ENCODE peak calls at places on chromosome 5, in five cellular contexts. E is thyroid gland, U is H1, A is testis, B is right lobe of liver. Y is an unnamed sample.

GRCh38 chr5:73387630-73388370 is 60.8 kb downstream of the FOXD1 start:
- DNase-seq in A (no peak), B (no peak), E (no peak), U (no peak), Y (no peak)

GRCh38 chr5:180169246-180170110 is 39.5 kb downstream of the RASGEF1C start:
- DNase-seq in B (no peak), A (no peak), U (no peak), E (no peak), Y (no peak)

GRCh38 chr5:102625940-102626339 is 127.1 kb upstream of the SLCO6A1 start:
- DNase-seq in E (no peak), A (no peak), U (no peak), B (no peak), Y (no peak)

GRCh38 chr5:164188733-164189148 is 683.3 kb downstream of the MAT2B start:
- DNase-seq in E (no peak), B (no peak), A (peak), U (no peak), Y (no peak)

GRCh38 chr5:139666551-139666950 is 18.4 kb downstream of the CXXC5 start:
- DNase-seq in B (no peak), E (peak), U (no peak), A (no peak), Y (no peak)

GRCh38 chr5:13477118-13477737 is 467.3 kb downstream of the DNAH5 start:
- DNase-seq in E (no peak), A (no peak), B (no peak), U (no peak), Y (no peak)

GRCh38 chr5:52800394-52801213 is 12.9 kb downstream of the ITGA1 start:
- DNase-seq in E (peak), U (no peak), B (peak), A (peak), Y (peak)

GRCh38 chr5:167899490-167899889 is 392.0 kb upstream of the WWC1 start:
- DNase-seq in B (no peak), U (no peak), E (no peak), A (no peak), Y (no peak)

GRCh38 chr5:94375801-94376200 is 242.6 kb downstream of the KIAA0825 start:
- DNase-seq in A (no peak), B (no peak), U (no peak), E (no peak), Y (no peak)

GRCh38 chr5:10452768-10453331 is 11.2 kb downstream of the ROPN1L start:
- DNase-seq in E (no peak), A (no peak), U (no peak), B (peak), Y (peak)

GRCh38 chr5:124103671-124104070 is 591.7 kb downstream of the CSNK1G3 start:
- DNase-seq in B (no peak), U (no peak), A (no peak), E (no peak), Y (no peak)

GRCh38 chr5:166907314-166907713 is 1384.1 kb upstream of the WWC1 start:
- DNase-seq in U (no peak), B (no peak), A (no peak), E (no peak), Y (no peak)

GRCh38 chr5:72178910-72179815 is 71.9 kb downstream of the MAP1B start:
- DNase-seq in A (peak), E (peak), U (no peak), B (no peak), Y (no peak)

GRCh38 chr5:90809695-90810094 is 251.1 kb downstream of the ADGRV1 start:
- DNase-seq in B (no peak), A (no peak), U (no peak), E (no peak), Y (no peak)

GRCh38 chr5:58855851-58856739 is 273.2 kb downstream of the RAB3C start:
- DNase-seq in U (no peak), B (no peak), E (no peak), A (no peak), Y (no peak)

GRCh38 chr5:96283589-96283988 is 149.5 kb downstream of the PCSK1 start:
- DNase-seq in A (no peak), B (no peak), U (no peak), E (no peak), Y (no peak)

GRCh38 chr5:155631116-155631515 is 617.6 kb downstream of the KIF4B start:
- DNase-seq in E (no peak), U (no peak), A (no peak), B (no peak), Y (no peak)

GRCh38 chr5:15794117-15794985 is 294.4 kb downstream of the FBXL7 start:
- DNase-seq in U (no peak), A (no peak), B (no peak), E (no peak), Y (no peak)

GRCh38 chr5:167759411-167759821 is 532.0 kb upstream of the WWC1 start:
- DNase-seq in B (no peak), E (no peak), U (no peak), A (no peak), Y (no peak)

GRCh38 chr5:36374275-36374862 is 72.7 kb upstream of the RANBP3L start:
- DNase-seq in B (no peak), E (no peak), A (no peak), U (no peak), Y (no peak)

GRCh38 chr5:152811985-152812384 is 406.9 kb upstream of the NMUR2 start:
- DNase-seq in B (no peak), E (no peak), U (no peak), A (peak), Y (peak)

GRCh38 chr5:73482383-73483193 is 15.7 kb upstream of the BTF3 start:
- DNase-seq in B (no peak), E (no peak), A (no peak), U (no peak), Y (peak)

GRCh38 chr5:180830253-180831138 is 27.9 kb upstream of the MGAT1 start:
- DNase-seq in B (peak), E (peak), U (no peak), A (peak), Y (no peak)

GRCh38 chr5:170254056-170254455 is 21.3 kb downstream of the C5orf58 start:
- DNase-seq in E (no peak), B (no peak), U (no peak), A (no peak), Y (no peak)

GRCh38 chr5:165209101-165209727 is 1703.8 kb downstream of the MAT2B start:
- DNase-seq in A (no peak), E (no peak), B (no peak), U (no peak), Y (peak)

GRCh38 chr5:65927497-65928340 is 1.3 kb downstream of the ERBIN start:
- DNase-seq in B (no peak), U (no peak), E (peak), A (peak), Y (peak)
- TF ChIP-seq POLR2A in B (peak), U (no peak), E (peak), A (no peak), Y (peak)

DNA sequence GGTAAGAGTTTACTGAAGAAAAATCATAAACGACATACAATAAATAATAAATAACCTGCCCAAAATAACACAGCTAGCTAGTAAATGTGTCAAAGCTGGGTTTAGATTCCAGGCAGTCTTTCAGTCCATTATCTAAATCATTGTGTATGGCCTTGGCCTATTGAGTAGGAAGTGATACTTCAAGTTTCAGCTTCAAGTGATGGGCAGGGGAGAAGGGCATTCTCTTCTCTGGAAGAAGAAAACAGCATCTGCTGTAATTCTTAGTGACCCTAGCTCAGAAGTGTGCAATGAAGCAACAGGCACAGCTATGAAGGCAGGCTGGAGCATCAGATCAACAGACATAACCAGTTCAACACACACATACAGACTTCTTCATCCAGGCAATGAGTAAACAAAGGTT is 42.5 kb downstream of the FNIP1 start:
- DNase-seq in A (no peak), B (no peak), E (no peak), U (no peak), Y (no peak)
- TF ChIP-seq POLR2A in A (no peak), B (no peak), E (no peak), U (no peak), Y (no peak)

DNA sequence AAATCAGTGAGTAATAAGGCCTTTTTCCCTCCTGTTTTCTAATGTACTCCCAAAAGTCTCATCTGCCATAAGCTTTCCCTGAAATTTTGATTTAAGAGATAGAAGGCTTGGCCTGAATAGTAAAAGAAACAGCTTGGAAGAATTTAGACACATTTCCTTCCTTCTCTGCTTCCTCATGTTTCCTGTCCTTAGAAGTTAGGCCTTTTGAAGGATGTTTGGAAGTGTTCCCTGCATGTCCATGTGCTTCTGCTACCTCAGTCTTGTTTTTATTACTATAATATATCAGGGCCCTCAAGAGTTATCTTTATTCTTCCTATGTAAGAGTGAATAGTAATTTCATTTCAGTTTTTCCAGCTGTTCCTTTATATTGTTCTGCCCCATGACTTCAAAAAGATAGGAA is 242.7 kb downstream of the DEPDC1B start:
- DNase-seq in B (no peak), U (no peak), E (no peak), A (no peak), Y (no peak)
- TF ChIP-seq POLR2A in B (no peak), U (no peak), E (no peak), A (no peak), Y (no peak)

DNA sequence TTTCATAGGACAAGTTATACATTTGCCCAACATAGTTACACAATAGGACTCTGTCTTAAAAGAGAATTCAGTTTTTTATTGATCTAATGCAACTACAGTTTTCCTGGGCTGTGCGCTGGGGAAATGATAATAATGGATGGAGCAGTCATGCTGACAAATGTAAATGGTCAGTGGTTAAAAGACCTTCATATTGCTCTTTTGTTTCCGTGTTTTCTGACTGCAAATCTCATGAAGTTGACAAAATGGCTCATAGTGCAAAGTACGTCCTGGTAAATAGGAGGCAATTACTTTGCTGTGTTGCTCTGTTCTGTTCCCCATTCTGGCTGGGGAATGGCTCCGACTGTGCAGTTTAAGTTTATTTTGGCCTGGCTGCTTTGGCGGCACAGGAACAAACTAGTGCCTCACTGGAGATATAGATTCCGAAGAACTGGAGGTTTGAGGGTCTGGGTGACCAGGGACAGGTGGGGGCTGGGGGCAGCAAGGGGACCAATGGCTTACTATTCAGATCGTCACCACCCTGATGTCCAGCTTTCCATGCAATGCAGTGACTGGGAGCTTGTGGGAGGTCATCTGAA is 54.3 kb downstream of the PTTG1 start:
- DNase-seq in E (no peak), A (no peak), B (no peak), U (no peak), Y (no peak)
- TF ChIP-seq POLR2A in E (no peak), A (no peak), B (no peak), U (no peak), Y (no peak)

DNA sequence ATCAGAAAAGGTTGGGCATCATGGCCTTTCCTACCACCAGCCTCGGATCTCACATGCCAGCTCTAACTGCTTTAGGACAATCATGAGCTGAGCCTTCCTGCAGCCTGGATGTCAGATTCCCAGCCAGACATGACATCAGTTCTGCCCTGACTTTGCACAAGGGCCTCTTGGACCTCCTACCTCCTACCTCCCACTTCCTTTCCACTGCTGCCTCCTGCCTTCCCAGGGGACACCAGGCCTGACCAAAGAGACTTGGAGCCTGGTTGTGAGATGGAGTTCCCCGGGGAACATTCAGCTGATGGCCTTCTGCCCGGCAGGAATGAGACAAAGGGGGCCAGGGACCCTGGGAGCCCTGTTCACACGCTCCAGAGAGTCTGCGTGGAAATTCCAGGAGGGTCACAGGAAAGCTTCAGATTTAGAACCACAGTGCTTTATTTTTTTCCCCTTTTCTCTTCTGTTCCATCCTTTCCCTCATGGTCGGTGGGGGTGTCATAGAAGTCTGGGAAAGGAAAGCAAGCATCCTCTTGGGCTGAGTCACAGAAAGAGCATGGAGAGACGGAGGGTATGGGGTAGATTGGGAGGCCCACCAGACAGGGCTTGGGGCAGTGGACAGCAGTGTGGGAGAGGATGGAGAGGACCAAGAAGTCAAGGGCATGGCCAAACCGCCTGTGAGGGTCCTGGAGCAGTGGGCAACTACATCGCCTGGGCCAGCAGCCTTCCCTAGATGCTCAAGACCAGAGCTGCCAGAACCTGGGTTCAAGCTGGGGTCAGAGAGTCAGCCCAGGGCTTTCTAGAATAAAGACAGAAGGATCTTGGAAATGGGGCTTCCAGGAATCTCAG is 35.5 kb upstream of the IL17B start:
- DNase-seq in U (no peak), B (no peak), E (no peak), A (no peak), Y (no peak)
- TF ChIP-seq POLR2A in U (no peak), B (no peak), E (no peak), A (no peak), Y (no peak)

DNA sequence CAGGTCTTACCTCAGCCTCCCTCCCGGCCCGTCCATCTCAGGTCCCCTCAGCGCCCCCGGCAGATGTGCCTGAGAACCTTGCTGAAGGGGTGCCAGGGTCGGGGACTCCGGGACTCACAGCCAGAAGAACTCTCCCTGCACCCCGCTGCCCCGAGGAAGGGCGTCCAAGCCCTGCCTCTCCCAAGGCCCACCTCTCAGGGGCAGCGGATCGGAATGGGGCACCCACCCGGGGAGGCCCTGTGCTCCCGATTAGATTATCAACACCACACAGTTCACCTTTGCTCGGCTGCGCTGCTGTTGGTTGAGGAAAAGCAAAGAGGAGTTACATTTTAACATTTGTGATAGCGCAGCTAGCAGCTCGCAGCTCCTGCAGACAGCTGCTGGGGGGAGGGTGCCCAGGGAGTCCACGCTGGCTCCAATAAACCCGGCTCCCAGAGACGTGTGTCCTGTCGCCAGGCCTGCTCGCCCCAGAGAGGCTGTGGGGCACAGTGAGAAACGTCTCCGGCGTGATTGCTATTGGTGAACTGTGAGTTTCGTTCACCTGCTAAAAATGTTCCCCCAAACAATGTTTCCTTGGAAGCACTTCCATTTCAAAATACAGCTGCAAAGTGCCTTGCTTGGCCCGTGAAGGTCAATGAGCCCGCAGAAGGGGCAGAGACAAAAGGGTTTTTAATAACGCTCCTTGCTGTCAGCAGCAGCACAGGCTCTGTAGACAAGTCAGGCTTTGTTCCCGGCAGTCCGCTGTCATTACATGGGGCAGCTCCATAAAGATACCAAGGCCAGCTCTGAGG is 18.6 kb upstream of the SLC6A19 start:
- DNase-seq in A (peak), B (peak), U (no peak), E (no peak), Y (no peak)
- TF ChIP-seq POLR2A in A (no peak), B (peak), U (no peak), E (no peak), Y (no peak)

Y was measured in erythroblast.